ENCODE peak calls at places on chromosomes 13 and 19, in five cellular contexts. P is HCEC 1CT; T is osteocyte; Z is mammary epithelial cell; U is stimulated activated CD8-positive, alpha-beta memory T cell treated with anti-CD3 and anti-CD28 coated beads, Interleukin-4, amount 100 ng/mL, for 24 hours. C is an unnamed sample.
A peak's percentile ranks its signal among the peaks of the same experiment; 100 is the strongest.

GRCh38 chr19:898663-899062 is 5.4 kb downstream of the RNU6-9 start:
- DNase-seq in P (no peak), T (no peak), U (no peak), Z (no peak), C (no peak)

GRCh38 chr13:49821216-49821820 is 28.8 kb upstream of the KPNA3 start:
- DNase-seq in P (no peak), Z (no peak), T (no peak), U (no peak), C (no peak)

GRCh38 chr13:113124211-113125025 is 1.8 kb downstream of the F10 start:
- DNase-seq in P (no peak), Z (no peak), T (peak; percentile 77), U (no peak), C (no peak)

GRCh38 chr19:4910594-4911273 is 1.4 kb downstream of the UHRF1 start:
- DNase-seq in U (no peak), T (no peak), P (peak; percentile 64), Z (no peak), C (no peak)

GRCh38 chr19:38417544-38418506 is 8.2 kb downstream of the RASGRP4 start:
- DNase-seq in T (no peak), P (no peak), Z (peak; percentile 11), U (peak; percentile 45), C (no peak)

GRCh38 chr19:40416918-40417713 is 3.9 kb upstream of the PRX start:
- DNase-seq in P (no peak), U (no peak), T (no peak), Z (peak; percentile 55), C (no peak)

GRCh38 chr13:105611424-105611823 is 924.0 kb downstream of the EFNB2 start:
- DNase-seq in U (no peak), T (no peak), P (no peak), Z (peak; percentile 60), C (peak; percentile 41)

GRCh38 chr19:45990113-45990728 is 5.0 kb upstream of the CCDC61 start:
- DNase-seq in Z (no peak), U (no peak), P (no peak), T (no peak), C (no peak)

GRCh38 chr19:4430760-4431159 is 26.8 kb downstream of the UBXN6 start:
- DNase-seq in Z (no peak), P (no peak), T (no peak), U (no peak), C (no peak)

GRCh38 chr13:43664700-43665191 is 122.0 kb downstream of the ENOX1 start:
- DNase-seq in P (peak; percentile 87), U (no peak), T (no peak), Z (peak; percentile 22), C (no peak)